ENCODE peak calls at places on chromosomes 13 and 19, in five cellular contexts. A, E, M, L and N are unnamed samples.

GRCh38 chr13:21616880-21617279 is 12.9 kb upstream of the MICU2 start:
- DNase-seq in A (peak; percentile 27), M (no peak), E (no peak), L (no peak), N (no peak)

GRCh38 chr13:85982102-85982501 is 182.9 kb upstream of the SLITRK6 start:
- DNase-seq in L (no peak), M (no peak), E (no peak), A (no peak), N (no peak)

GRCh38 chr13:111429064-111429558 is 108.7 kb downstream of the TEX29 start:
- DNase-seq in L (no peak), M (peak; percentile 17), E (no peak), A (peak; percentile 67), N (peak; percentile 29)

GRCh38 chr13:23159205-23159586 is 21.6 kb upstream of the SGCG start:
- DNase-seq in A (peak; percentile 69), E (peak; percentile 38), M (peak; percentile 53), L (no peak), N (peak; percentile 18)

GRCh38 chr19:3065675-3066357 is 3.5 kb upstream of the TLE5 start:
- DNase-seq in A (no peak), E (no peak), L (no peak), M (no peak), N (peak; percentile 97)

GRCh38 chr13:27258637-27259377 is 7.4 kb downstream of the RPL21 start:
- DNase-seq in E (no peak), L (no peak), M (no peak), A (no peak), N (no peak)

GRCh38 chr13:72041165-72041564 is 174.2 kb upstream of the DACH1 start:
- DNase-seq in L (no peak), A (no peak), E (no peak), M (no peak), N (no peak)

GRCh38 chr19:48271531-48272151 is 1.8 kb downstream of the ZNF114 start:
- DNase-seq in E (peak; percentile 49), L (no peak), M (peak; percentile 64), A (peak; percentile 58), N (peak; percentile 74)

GRCh38 chr19:40717880-40718773 is 1.2 kb downstream of the ITPKC start:
- DNase-seq in M (peak; percentile 33), A (no peak), E (peak; percentile 46), L (no peak), N (no peak)

GRCh38 chr19:40369797-40370196 is 20.2 kb downstream of the HIPK4 start:
- DNase-seq in A (no peak), M (no peak), L (no peak), E (no peak), N (no peak)

GRCh38 chr13:25267715-25268114 is 19.6 kb downstream of the MTMR6 start:
- DNase-seq in E (no peak), A (no peak), M (peak; percentile 23), L (no peak), N (peak; percentile 16)

GRCh38 chr13:28794370-28794769 is 25.8 kb upstream of the MTUS2 start:
- DNase-seq in L (no peak), E (no peak), A (no peak), M (no peak), N (no peak)

GRCh38 chr19:22532388-22533310 is 101.5 kb upstream of the ZNF492 start:
- DNase-seq in E (peak; percentile 68), L (peak; percentile 30), A (no peak), M (peak; percentile 24), N (no peak)

GRCh38 chr13:44158741-44159632 is 214.6 kb upstream of the SERP2 start:
- DNase-seq in E (no peak), M (peak; percentile 30), L (no peak), A (no peak), N (no peak)

GRCh38 chr19:58466089-58466759 is 656 bp upstream of the ZNF324 start:
- DNase-seq in L (no peak), A (no peak), E (no peak), M (no peak), N (no peak)

GRCh38 chr13:51713807-51714206 is 90.2 kb downstream of the DHRS12 start:
- DNase-seq in L (no peak), E (no peak), M (no peak), A (no peak), N (no peak)

GRCh38 chr13:94249512-94249911 is 230.0 kb downstream of the DCT start:
- DNase-seq in M (peak; percentile 82), A (no peak), E (no peak), L (no peak), N (no peak)

GRCh38 chr19:39413903-39414608 is 1.6 kb downstream of the PLEKHG2 start:
- DNase-seq in M (no peak), E (no peak), L (no peak), A (no peak), N (no peak)

GRCh38 chr19:33143897-33144405 is 12.0 kb downstream of the WDR88 start:
- DNase-seq in A (peak; percentile 77), M (peak; percentile 68), L (peak; percentile 22), E (peak; percentile 68), N (peak; percentile 65)

GRCh38 chr13:110706570-110707378 is 858 bp upstream of the CARS2 start:
- DNase-seq in A (no peak), M (no peak), E (no peak), L (no peak), N (no peak)

GRCh38 chr19:35856001-35856400 is 710 bp upstream of the KIRREL2 start:
- DNase-seq in E (no peak), M (no peak), A (peak; percentile 49), L (no peak), N (no peak)

GRCh38 chr13:21395953-21396352 is 63.1 kb downstream of the ZDHHC20 start:
- DNase-seq in L (no peak), E (no peak), A (no peak), M (no peak), N (no peak)

GRCh38 chr19:7986321-7987083 is 18.9 kb downstream of the ELAVL1 start:
- DNase-seq in E (no peak), L (no peak), M (peak; percentile 49), A (no peak), N (no peak)

GRCh38 chr13:33015791-33016323 is 366 bp upstream of the KL start:
- DNase-seq in M (no peak), A (no peak), L (no peak), E (peak; percentile 32), N (peak; percentile 43)

GRCh38 chr13:55613429-55614187 is 1527.1 kb upstream of the PRR20A start:
- DNase-seq in L (no peak), M (no peak), A (no peak), E (no peak), N (no peak)

GRCh38 chr13:110634558-110634957 is 19.2 kb downstream of the NAXD start:
- DNase-seq in L (no peak), M (peak; percentile 81), E (no peak), A (no peak), N (no peak)

GRCh38 chr13:112802808-112803207 is 113.0 kb downstream of the ATP11A start:
- DNase-seq in A (no peak), M (no peak), L (no peak), E (no peak), N (peak; percentile 65)

GRCh38 chr13:44651724-44652123 is 75.6 kb upstream of the TSC22D1 start:
- DNase-seq in E (no peak), L (no peak), A (no peak), M (no peak), N (no peak)

GRCh38 chr19:18999896-19000620 is 33.3 kb downstream of the SUGP2 start:
- DNase-seq in E (no peak), A (no peak), M (peak; percentile 14), L (no peak), N (no peak)

GRCh38 chr19:46951236-46951986 is 68.2 kb upstream of the NPAS1 start:
- DNase-seq in E (peak; percentile 49), M (no peak), L (no peak), A (no peak), N (peak; percentile 47)

GRCh38 chr19:49408816-49409440 is 14.3 kb downstream of the PTH2 start:
- DNase-seq in A (no peak), E (no peak), L (no peak), M (no peak), N (no peak)

GRCh38 chr19:30274987-30275386 is 97.2 kb upstream of the ZNF536 start:
- DNase-seq in A (no peak), E (no peak), M (no peak), L (no peak), N (no peak)

DNA sequence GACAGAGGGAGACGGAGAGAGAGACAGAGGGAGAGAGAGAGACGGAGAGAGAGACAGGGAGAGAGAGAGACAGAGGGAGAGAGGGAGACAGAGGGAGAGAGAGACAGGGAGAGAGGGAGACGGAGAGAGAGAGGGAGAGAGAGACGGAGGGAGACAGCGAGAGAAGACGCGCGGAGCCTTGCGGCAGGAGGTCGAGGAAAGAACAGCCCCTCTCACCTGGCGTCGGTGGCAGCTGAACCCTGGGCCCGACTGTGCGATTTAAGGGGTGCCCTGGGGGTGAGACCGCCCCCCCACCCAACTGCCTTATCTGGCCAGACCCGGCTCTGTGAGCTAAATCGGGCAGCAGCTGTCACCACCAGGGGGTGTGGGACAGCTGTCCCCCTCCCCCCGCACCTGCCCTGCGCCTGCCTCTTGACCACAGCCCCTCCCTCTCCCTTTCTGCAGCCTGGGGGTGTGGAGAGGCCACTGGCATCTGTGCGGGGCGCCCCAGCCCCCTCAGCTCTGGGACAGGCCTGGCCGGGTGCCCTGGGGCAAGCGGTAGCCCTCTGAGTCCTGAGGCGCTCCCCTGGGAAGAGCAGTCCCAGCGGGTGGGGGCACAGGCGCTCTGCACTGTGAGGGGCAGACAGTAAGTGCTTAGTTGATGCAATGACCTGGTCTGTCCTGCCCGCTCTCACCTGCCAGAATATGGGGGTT is 10.8 kb downstream of the JOSD2 start:
- DNase-seq in A (no peak), E (peak; percentile 90), M (no peak), L (no peak), N (peak; percentile 38)
- TF ChIP-seq CTCF in A (peak; percentile 43), E (no peak), M (peak; percentile 19), L (peak; percentile 10), N (peak; percentile 21)

DNA sequence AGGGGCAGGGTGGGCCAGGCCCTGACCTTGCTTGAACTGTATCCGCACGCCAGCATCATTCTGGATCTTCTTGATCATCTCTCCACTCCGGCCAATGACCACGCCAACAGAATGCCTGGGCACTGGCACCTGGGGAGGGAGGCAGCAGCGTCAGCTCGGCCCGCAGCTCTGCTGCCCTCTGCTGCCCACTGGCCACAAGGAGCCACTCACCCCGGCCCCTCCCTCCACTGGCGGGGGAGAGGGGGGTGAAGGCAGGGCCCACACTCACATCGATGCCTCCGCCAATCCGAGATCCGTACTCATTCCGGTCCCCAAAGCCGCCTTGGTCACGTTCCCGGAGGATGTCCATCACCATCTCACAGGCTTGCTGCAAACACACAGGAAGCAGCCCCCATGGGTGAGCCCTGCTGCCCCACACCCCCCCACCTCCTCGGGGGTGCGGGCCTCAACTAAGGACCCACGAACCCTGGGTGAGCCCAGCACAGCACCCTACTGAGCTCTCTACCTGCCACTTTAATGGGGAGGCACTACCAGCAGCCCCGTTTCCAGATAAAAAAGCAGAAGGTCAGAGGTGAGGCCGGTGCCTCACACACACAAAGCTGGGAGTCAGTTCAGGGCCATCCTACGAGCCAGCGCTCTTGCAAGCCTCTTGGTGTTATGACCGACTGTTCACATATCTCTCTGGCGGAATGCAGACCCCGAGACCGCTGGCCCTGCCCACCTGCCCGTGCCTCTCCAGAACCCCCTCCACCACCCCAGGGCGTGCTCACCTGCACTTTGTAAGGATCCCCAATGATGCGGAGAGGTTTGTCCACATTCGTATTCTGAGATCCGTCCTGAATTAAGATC is 6.7 kb downstream of the KHSRP start:
- DNase-seq in L (no peak), E (no peak), M (peak; percentile 37), A (no peak), N (no peak)
- TF ChIP-seq CTCF in L (peak; percentile 33), E (peak; percentile 17), M (peak; percentile 49), A (peak; percentile 39), N (no peak)

GRCh38 chr13:98482476-98483444 is 94.1 kb downstream of the STK24 start:
- DNase-seq in E (peak; percentile 86), M (peak; percentile 79), L (peak; percentile 61), A (no peak), N (peak; percentile 65)
- TF ChIP-seq CTCF in E (no peak), M (peak; percentile 20), L (no peak), A (peak; percentile 28), N (peak; percentile 47)

GRCh38 chr13:49869514-49869913 is 66.6 kb downstream of the SPRYD7 start:
- DNase-seq in E (no peak), L (no peak), A (peak; percentile 6), M (peak; percentile 52), N (no peak)
- TF ChIP-seq CTCF in E (peak; percentile 11), L (no peak), A (peak; percentile 47), M (peak; percentile 53), N (peak; percentile 12)